ENCODE peak calls at places on chromosomes 12 and 14, in ten cellular contexts. One of them, this sample, is unnamed.

GRCh38 chr12:47033081-47033480 is 46.3 kb upstream of the PCED1B start:
- DNase-seq in mesothelial cell of epicardium: no peak
- DNase-seq in PC-9: no peak
- DNase-seq in fibroblast of mammary gland: peak; percentile 33
- DNase-seq in coronary artery: peak; percentile 80
- DNase-seq in brain microvascular endothelial cell: no peak
- DNase-seq in endothelial cell: no peak
- DNase-seq in lower leg skin: peak; percentile 84
- DNase-seq in thoracic aorta: peak; percentile 25
- DNase-seq in Caco-2: no peak
- DNase-seq in this sample: no peak

GRCh38 chr14:38721822-38722431 is 381.1 kb downstream of the SEC23A start:
- DNase-seq in mesothelial cell of epicardium: no peak
- DNase-seq in PC-9: no peak
- DNase-seq in fibroblast of mammary gland: peak; percentile 55
- DNase-seq in coronary artery: no peak
- DNase-seq in brain microvascular endothelial cell: peak; percentile 59
- DNase-seq in endothelial cell: peak; percentile 69
- DNase-seq in lower leg skin: no peak
- DNase-seq in thoracic aorta: no peak
- DNase-seq in Caco-2: no peak
- DNase-seq in this sample: peak; percentile 61

GRCh38 chr14:28163261-28163660 is 603.3 kb upstream of the FOXG1 start:
- DNase-seq in mesothelial cell of epicardium: no peak
- DNase-seq in PC-9: no peak
- DNase-seq in fibroblast of mammary gland: no peak
- DNase-seq in coronary artery: no peak
- DNase-seq in brain microvascular endothelial cell: no peak
- DNase-seq in endothelial cell: no peak
- DNase-seq in lower leg skin: no peak
- DNase-seq in thoracic aorta: no peak
- DNase-seq in Caco-2: no peak
- DNase-seq in this sample: no peak

GRCh38 chr14:25400607-25401206 is 350.8 kb upstream of the STXBP6 start:
- DNase-seq in mesothelial cell of epicardium: no peak
- DNase-seq in PC-9: peak; percentile 40
- DNase-seq in fibroblast of mammary gland: peak; percentile 58
- DNase-seq in coronary artery: no peak
- DNase-seq in brain microvascular endothelial cell: peak; percentile 43
- DNase-seq in endothelial cell: peak; percentile 57
- DNase-seq in lower leg skin: no peak
- DNase-seq in thoracic aorta: no peak
- DNase-seq in Caco-2: peak; percentile 46
- DNase-seq in this sample: peak; percentile 68

GRCh38 chr12:53174881-53175491 is 5.5 kb upstream of the ZNF740 start:
- DNase-seq in mesothelial cell of epicardium: no peak
- DNase-seq in PC-9: peak; percentile 63
- DNase-seq in fibroblast of mammary gland: peak; percentile 59
- DNase-seq in coronary artery: peak; percentile 67
- DNase-seq in brain microvascular endothelial cell: no peak
- DNase-seq in endothelial cell: no peak
- DNase-seq in lower leg skin: peak; percentile 52
- DNase-seq in thoracic aorta: no peak
- DNase-seq in Caco-2: peak; percentile 73
- DNase-seq in this sample: no peak

GRCh38 chr12:22333751-22334695 is 484 bp downstream of the ST8SIA1 start:
- DNase-seq in mesothelial cell of epicardium: no peak
- DNase-seq in PC-9: no peak
- DNase-seq in fibroblast of mammary gland: no peak
- DNase-seq in coronary artery: no peak
- DNase-seq in brain microvascular endothelial cell: no peak
- DNase-seq in endothelial cell: peak; percentile 22
- DNase-seq in lower leg skin: peak; percentile 89
- DNase-seq in thoracic aorta: no peak
- DNase-seq in Caco-2: no peak
- DNase-seq in this sample: peak; percentile 44

GRCh38 chr12:92199846-92200576 is 54.4 kb upstream of the BTG1 start:
- DNase-seq in mesothelial cell of epicardium: no peak
- DNase-seq in PC-9: no peak
- DNase-seq in fibroblast of mammary gland: peak; percentile 72
- DNase-seq in coronary artery: no peak
- DNase-seq in brain microvascular endothelial cell: no peak
- DNase-seq in endothelial cell: no peak
- DNase-seq in lower leg skin: no peak
- DNase-seq in thoracic aorta: no peak
- DNase-seq in Caco-2: no peak
- DNase-seq in this sample: no peak

GRCh38 chr12:118188690-118189371 is 52.9 kb downstream of the PEBP1 start:
- DNase-seq in mesothelial cell of epicardium: no peak
- DNase-seq in PC-9: no peak
- DNase-seq in fibroblast of mammary gland: peak; percentile 55
- DNase-seq in coronary artery: no peak
- DNase-seq in brain microvascular endothelial cell: peak; percentile 2
- DNase-seq in endothelial cell: no peak
- DNase-seq in lower leg skin: no peak
- DNase-seq in thoracic aorta: no peak
- DNase-seq in Caco-2: no peak
- DNase-seq in this sample: no peak

GRCh38 chr12:124566181-124567034 is 1.0 kb downstream of the NCOR2 start:
- DNase-seq in mesothelial cell of epicardium: peak; percentile 72
- DNase-seq in PC-9: peak; percentile 62
- DNase-seq in fibroblast of mammary gland: peak; percentile 63
- DNase-seq in coronary artery: peak; percentile 94
- DNase-seq in brain microvascular endothelial cell: peak; percentile 70
- DNase-seq in endothelial cell: peak; percentile 74
- DNase-seq in lower leg skin: peak; percentile 98
- DNase-seq in thoracic aorta: peak; percentile 66
- DNase-seq in Caco-2: peak; percentile 90
- DNase-seq in this sample: peak; percentile 81

GRCh38 chr14:77053046-77053841 is 24.7 kb upstream of the IRF2BPL start:
- DNase-seq in mesothelial cell of epicardium: peak; percentile 77
- DNase-seq in PC-9: no peak
- DNase-seq in fibroblast of mammary gland: no peak
- DNase-seq in coronary artery: no peak
- DNase-seq in brain microvascular endothelial cell: no peak
- DNase-seq in endothelial cell: peak; percentile 89
- DNase-seq in lower leg skin: no peak
- DNase-seq in thoracic aorta: no peak
- DNase-seq in Caco-2: peak; percentile 79
- DNase-seq in this sample: peak; percentile 90

GRCh38 chr12:115437061-115437567 is 753.1 kb upstream of the TBX3 start:
- DNase-seq in mesothelial cell of epicardium: no peak
- DNase-seq in PC-9: no peak
- DNase-seq in fibroblast of mammary gland: peak; percentile 31
- DNase-seq in coronary artery: no peak
- DNase-seq in brain microvascular endothelial cell: no peak
- DNase-seq in endothelial cell: no peak
- DNase-seq in lower leg skin: no peak
- DNase-seq in thoracic aorta: no peak
- DNase-seq in Caco-2: no peak
- DNase-seq in this sample: no peak

GRCh38 chr14:92688434-92689375 is 59.7 kb downstream of the LGMN start:
- DNase-seq in mesothelial cell of epicardium: no peak
- DNase-seq in PC-9: no peak
- DNase-seq in fibroblast of mammary gland: no peak
- DNase-seq in coronary artery: no peak
- DNase-seq in brain microvascular endothelial cell: no peak
- DNase-seq in endothelial cell: no peak
- DNase-seq in lower leg skin: no peak
- DNase-seq in thoracic aorta: no peak
- DNase-seq in Caco-2: no peak
- DNase-seq in this sample: no peak

GRCh38 chr12:120118710-120119097 is 2.2 kb upstream of the RAB35 start:
- DNase-seq in mesothelial cell of epicardium: no peak
- DNase-seq in PC-9: peak; percentile 46
- DNase-seq in fibroblast of mammary gland: peak; percentile 46
- DNase-seq in coronary artery: no peak
- DNase-seq in brain microvascular endothelial cell: no peak
- DNase-seq in endothelial cell: no peak
- DNase-seq in lower leg skin: no peak
- DNase-seq in thoracic aorta: no peak
- DNase-seq in Caco-2: no peak
- DNase-seq in this sample: no peak

GRCh38 chr12:6567112-6567680 is 895 bp downstream of the NOP2 start:
- DNase-seq in mesothelial cell of epicardium: no peak
- DNase-seq in PC-9: peak; percentile 34
- DNase-seq in fibroblast of mammary gland: peak; percentile 16
- DNase-seq in coronary artery: no peak
- DNase-seq in brain microvascular endothelial cell: no peak
- DNase-seq in endothelial cell: no peak
- DNase-seq in lower leg skin: no peak
- DNase-seq in thoracic aorta: no peak
- DNase-seq in Caco-2: no peak
- DNase-seq in this sample: no peak

GRCh38 chr12:2648406-2648805 is 146.4 kb upstream of the FKBP4 start:
- DNase-seq in mesothelial cell of epicardium: no peak
- DNase-seq in PC-9: no peak
- DNase-seq in fibroblast of mammary gland: no peak
- DNase-seq in coronary artery: peak; percentile 56
- DNase-seq in brain microvascular endothelial cell: no peak
- DNase-seq in endothelial cell: no peak
- DNase-seq in lower leg skin: no peak
- DNase-seq in thoracic aorta: no peak
- DNase-seq in Caco-2: peak; percentile 24
- DNase-seq in this sample: no peak

GRCh38 chr12:8827551-8828347 is 5.3 kb downstream of the A2ML1 start:
- DNase-seq in mesothelial cell of epicardium: no peak
- DNase-seq in PC-9: no peak
- DNase-seq in fibroblast of mammary gland: no peak
- DNase-seq in coronary artery: no peak
- DNase-seq in brain microvascular endothelial cell: no peak
- DNase-seq in endothelial cell: no peak
- DNase-seq in lower leg skin: no peak
- DNase-seq in thoracic aorta: no peak
- DNase-seq in Caco-2: no peak
- DNase-seq in this sample: no peak
- TF ChIP-seq CTCF in mesothelial cell of epicardium: no peak
- TF ChIP-seq CTCF in PC-9: no peak
- TF ChIP-seq CTCF in fibroblast of mammary gland: no peak
- TF ChIP-seq CTCF in coronary artery: no peak
- TF ChIP-seq CTCF in brain microvascular endothelial cell: no peak
- TF ChIP-seq CTCF in endothelial cell: no peak
- TF ChIP-seq CTCF in lower leg skin: no peak
- TF ChIP-seq CTCF in thoracic aorta: no peak
- TF ChIP-seq CTCF in Caco-2: no peak
- TF ChIP-seq CTCF in this sample: no peak

GRCh38 chr14:63993992-63994391 is 141.2 kb downstream of the SYNE2 start:
- DNase-seq in mesothelial cell of epicardium: no peak
- DNase-seq in PC-9: no peak
- DNase-seq in fibroblast of mammary gland: peak; percentile 7
- DNase-seq in coronary artery: no peak
- DNase-seq in brain microvascular endothelial cell: peak; percentile 2
- DNase-seq in endothelial cell: no peak
- DNase-seq in lower leg skin: no peak
- DNase-seq in thoracic aorta: no peak
- DNase-seq in Caco-2: no peak
- DNase-seq in this sample: no peak
- TF ChIP-seq CTCF in mesothelial cell of epicardium: peak; percentile 10
- TF ChIP-seq CTCF in PC-9: peak; percentile 55
- TF ChIP-seq CTCF in fibroblast of mammary gland: peak; percentile 34
- TF ChIP-seq CTCF in coronary artery: no peak
- TF ChIP-seq CTCF in brain microvascular endothelial cell: peak; percentile 34
- TF ChIP-seq CTCF in endothelial cell: no peak
- TF ChIP-seq CTCF in lower leg skin: no peak
- TF ChIP-seq CTCF in thoracic aorta: peak; percentile 14
- TF ChIP-seq CTCF in Caco-2: no peak
- TF ChIP-seq CTCF in this sample: no peak

GRCh38 chr12:3668479-3669165 is 84.3 kb downstream of the CRACR2A start:
- DNase-seq in mesothelial cell of epicardium: no peak
- DNase-seq in PC-9: no peak
- DNase-seq in fibroblast of mammary gland: no peak
- DNase-seq in coronary artery: no peak
- DNase-seq in brain microvascular endothelial cell: no peak
- DNase-seq in endothelial cell: no peak
- DNase-seq in lower leg skin: no peak
- DNase-seq in thoracic aorta: no peak
- DNase-seq in Caco-2: no peak
- DNase-seq in this sample: no peak

GRCh38 chr12:3671330-3672112 is 81.4 kb downstream of the CRACR2A start:
- DNase-seq in mesothelial cell of epicardium: no peak
- DNase-seq in PC-9: no peak
- DNase-seq in fibroblast of mammary gland: no peak
- DNase-seq in coronary artery: no peak
- DNase-seq in brain microvascular endothelial cell: no peak
- DNase-seq in endothelial cell: no peak
- DNase-seq in lower leg skin: no peak
- DNase-seq in thoracic aorta: no peak
- DNase-seq in Caco-2: no peak
- DNase-seq in this sample: no peak

GRCh38 chr12:3670083-3670620 is 82.8 kb downstream of the CRACR2A start:
- DNase-seq in mesothelial cell of epicardium: no peak
- DNase-seq in PC-9: no peak
- DNase-seq in fibroblast of mammary gland: no peak
- DNase-seq in coronary artery: no peak
- DNase-seq in brain microvascular endothelial cell: no peak
- DNase-seq in endothelial cell: no peak
- DNase-seq in lower leg skin: no peak
- DNase-seq in thoracic aorta: no peak
- DNase-seq in Caco-2: no peak
- DNase-seq in this sample: no peak

GRCh38 chr12:3669594-3669993 is 83.3 kb downstream of the CRACR2A start:
- DNase-seq in mesothelial cell of epicardium: no peak
- DNase-seq in PC-9: no peak
- DNase-seq in fibroblast of mammary gland: no peak
- DNase-seq in coronary artery: no peak
- DNase-seq in brain microvascular endothelial cell: no peak
- DNase-seq in endothelial cell: no peak
- DNase-seq in lower leg skin: no peak
- DNase-seq in thoracic aorta: no peak
- DNase-seq in Caco-2: no peak
- DNase-seq in this sample: no peak

DNA sequence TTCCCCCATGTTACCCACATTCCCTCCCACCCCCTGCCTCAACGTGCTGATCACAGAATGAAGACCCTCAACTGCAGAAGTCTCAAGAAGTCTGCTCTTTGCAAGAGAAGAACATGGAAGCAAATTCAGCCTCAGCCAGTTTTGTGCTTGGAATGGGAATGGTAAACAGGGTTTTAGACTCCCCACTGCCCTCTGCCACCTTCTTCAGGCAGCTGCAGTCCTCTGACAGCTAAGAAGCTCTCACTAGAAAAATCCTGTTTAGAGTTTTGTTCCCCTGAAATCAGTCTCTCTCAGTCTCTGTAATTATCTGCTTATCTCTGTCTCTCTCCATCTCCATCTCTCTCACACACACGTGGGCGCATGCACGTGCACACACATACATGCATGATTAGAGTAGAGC is 85.4 kb downstream of the CRACR2A start:
- DNase-seq in mesothelial cell of epicardium: no peak
- DNase-seq in PC-9: no peak
- DNase-seq in fibroblast of mammary gland: no peak
- DNase-seq in coronary artery: peak; percentile 19
- DNase-seq in brain microvascular endothelial cell: no peak
- DNase-seq in endothelial cell: no peak
- DNase-seq in lower leg skin: no peak
- DNase-seq in thoracic aorta: no peak
- DNase-seq in Caco-2: no peak
- DNase-seq in this sample: no peak
- TF ChIP-seq CTCF in mesothelial cell of epicardium: no peak
- TF ChIP-seq CTCF in PC-9: no peak
- TF ChIP-seq CTCF in fibroblast of mammary gland: no peak
- TF ChIP-seq CTCF in coronary artery: no peak
- TF ChIP-seq CTCF in brain microvascular endothelial cell: peak; percentile 28
- TF ChIP-seq CTCF in endothelial cell: no peak
- TF ChIP-seq CTCF in lower leg skin: no peak
- TF ChIP-seq CTCF in thoracic aorta: no peak
- TF ChIP-seq CTCF in Caco-2: no peak
- TF ChIP-seq CTCF in this sample: no peak

GRCh38 chr14:100904307-100905019 is 941 bp upstream of the RTL1 start:
- DNase-seq in mesothelial cell of epicardium: no peak
- DNase-seq in PC-9: no peak
- DNase-seq in fibroblast of mammary gland: no peak
- DNase-seq in coronary artery: no peak
- DNase-seq in brain microvascular endothelial cell: no peak
- DNase-seq in endothelial cell: peak; percentile 79
- DNase-seq in lower leg skin: peak; percentile 77
- DNase-seq in thoracic aorta: no peak
- DNase-seq in Caco-2: no peak
- DNase-seq in this sample: peak; percentile 81
- TF ChIP-seq CTCF in mesothelial cell of epicardium: peak; percentile 53
- TF ChIP-seq CTCF in PC-9: no peak
- TF ChIP-seq CTCF in fibroblast of mammary gland: peak; percentile 8
- TF ChIP-seq CTCF in coronary artery: no peak
- TF ChIP-seq CTCF in brain microvascular endothelial cell: peak; percentile 59
- TF ChIP-seq CTCF in endothelial cell: peak; percentile 68
- TF ChIP-seq CTCF in lower leg skin: no peak
- TF ChIP-seq CTCF in thoracic aorta: no peak
- TF ChIP-seq CTCF in Caco-2: peak; percentile 47
- TF ChIP-seq CTCF in this sample: peak; percentile 60

This sample was measured in nephron progenitor cell.